ENCODE peak calls at places on chromosomes 6 and 20, in seven cellular contexts. C, V, Q, U, L, F and Y are unnamed samples.
A peak's percentile ranks its signal among the peaks of the same experiment; 100 is the strongest.

GRCh38 chr6:41488064-41488391 is 58.2 kb upstream of the FOXP4 start:
- DNase-seq in C (no peak), V (no peak), Q (no peak), U (peak; percentile 18), L (no peak), F (no peak), Y (no peak)

GRCh38 chr6:170445984-170446383 is 107.1 kb downstream of the PSMB1 start:
- DNase-seq in C (no peak), V (no peak), Q (no peak), U (no peak), L (no peak), F (no peak), Y (no peak)

GRCh38 chr6:87705070-87705691 is 3.1 kb upstream of the AKIRIN2 start:
- DNase-seq in C (no peak), V (no peak), Q (no peak), U (no peak), L (no peak), F (peak; percentile 38), Y (no peak)

GRCh38 chr6:20013485-20013884 is 176.3 kb downstream of the ID4 start:
- DNase-seq in C (no peak), V (no peak), Q (no peak), U (no peak), L (no peak), F (no peak), Y (no peak)

GRCh38 chr6:12077021-12077420 is 64.9 kb downstream of the HIVEP1 start:
- DNase-seq in C (no peak), V (no peak), Q (no peak), U (no peak), L (no peak), F (no peak), Y (no peak)

GRCh38 chr6:87396595-87397392 is 11.0 kb upstream of the CFAP206 start:
- DNase-seq in C (no peak), V (no peak), Q (peak; percentile 77), U (no peak), L (no peak), F (no peak), Y (no peak)

GRCh38 chr6:31476515-31477139 is 21.3 kb upstream of the MICB start:
- DNase-seq in C (no peak), V (no peak), Q (no peak), U (peak; percentile 42), L (no peak), F (no peak), Y (no peak)

GRCh38 chr6:128057541-128058335 is 156.9 kb upstream of the THEMIS start:
- DNase-seq in C (no peak), V (no peak), Q (no peak), U (no peak), L (no peak), F (no peak), Y (peak; percentile 48)

GRCh38 chr6:47366335-47366879 is 56.7 kb upstream of the TNFRSF21 start:
- DNase-seq in C (no peak), V (no peak), Q (no peak), U (no peak), L (no peak), F (peak; percentile 59), Y (peak; percentile 5)

DNA sequence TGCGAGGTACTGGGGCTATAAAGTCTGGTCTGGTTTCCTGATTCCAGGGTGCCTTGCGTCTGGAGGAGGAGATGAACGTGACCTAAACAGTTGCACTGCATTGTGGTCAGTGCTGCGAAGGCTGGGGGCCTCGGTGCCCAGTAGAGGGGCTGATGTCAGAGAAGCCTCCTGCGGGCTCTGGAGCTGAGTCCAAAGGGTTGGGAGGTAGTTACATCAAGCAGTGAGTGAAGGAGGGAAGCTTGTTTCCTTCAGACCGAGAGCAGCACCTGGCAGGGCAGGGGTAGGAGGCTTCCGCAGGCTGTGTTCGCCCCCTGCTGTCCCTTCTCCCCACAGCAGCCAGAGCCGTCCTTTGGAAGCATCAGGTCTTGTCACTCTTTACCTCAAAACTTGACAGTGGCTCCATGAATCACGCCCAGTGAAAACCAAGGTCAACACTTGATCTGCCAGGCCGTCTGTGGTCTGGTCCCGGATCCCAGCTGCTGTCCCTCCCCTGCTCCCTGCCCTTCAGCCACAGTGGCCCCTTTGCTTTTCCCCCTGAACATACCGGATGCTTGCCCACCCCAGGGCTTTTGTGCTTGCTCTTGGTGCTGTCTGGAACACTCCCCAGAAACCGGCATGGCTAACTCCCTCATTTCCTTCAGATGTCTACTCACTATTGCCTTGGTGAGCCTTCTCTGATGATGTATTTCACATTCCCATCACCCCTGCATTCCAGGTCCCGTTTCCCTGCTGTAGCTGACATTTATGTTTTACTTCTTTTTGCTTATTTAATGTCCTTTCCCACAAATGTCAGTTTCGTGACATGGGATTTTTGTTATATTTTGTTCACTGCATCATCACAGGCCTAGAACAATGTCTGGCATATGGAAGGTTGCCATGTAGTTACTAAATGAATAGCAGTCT is 7.0 kb downstream of the DYNLRB1 start:
- DNase-seq in C (no peak), V (no peak), Q (peak; percentile 83), U (peak; percentile 89), L (no peak), F (peak; percentile 44), Y (peak; percentile 88)
- H3K36me3 ChIP-seq in C (peaks cover 11% of the 10 kb centered on the region), V (peaks cover 25% of the 10 kb centered on the region), Q (peaks cover 20% of the 10 kb centered on the region), U (peaks cover 3% of the 10 kb centered on the region), L (peaks cover 28% of the 10 kb centered on the region), F (peaks cover 12% of the 10 kb centered on the region), Y (peaks cover 20% of the 10 kb centered on the region)

DNA sequence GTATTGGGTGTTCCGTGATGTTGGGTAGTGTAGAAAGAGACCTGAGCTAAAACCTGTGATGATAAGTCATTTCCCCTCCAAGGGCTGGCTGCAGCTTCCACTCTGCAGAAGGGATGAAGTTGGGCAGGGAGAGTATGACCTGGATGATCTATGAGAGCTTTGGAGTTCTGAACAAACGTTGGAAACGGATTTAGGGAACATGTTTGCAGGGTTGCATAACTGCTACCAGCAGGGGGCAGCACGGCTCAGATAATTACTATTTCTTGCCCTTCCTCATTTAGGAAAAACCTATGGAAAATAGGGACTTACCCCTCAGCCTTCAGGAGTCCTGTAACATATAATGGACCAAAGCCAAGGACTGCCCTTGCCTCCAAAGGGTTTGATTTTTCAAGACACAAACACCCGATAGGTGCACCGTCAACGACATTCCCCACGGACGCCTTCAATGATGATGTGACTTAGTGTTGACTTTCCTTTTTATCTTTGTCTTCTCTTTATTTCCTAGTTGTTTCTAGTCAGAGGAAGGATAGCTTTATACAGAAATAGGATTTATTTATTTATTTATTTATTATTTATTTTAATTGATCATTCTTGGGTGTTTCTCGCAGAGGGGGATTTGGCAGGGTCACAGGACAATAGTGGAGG is 164.9 kb upstream of the SASH1 start:
- DNase-seq in C (peak; percentile 25), V (peak; percentile 76), Q (peak; percentile 64), U (peak; percentile 72), L (peak; percentile 74), F (no peak), Y (peak; percentile 79)
- H3K4me1 ChIP-seq in C (no peaks in the 10 kb centered on the region), V (no peaks in the 10 kb centered on the region), Q (no peaks in the 10 kb centered on the region), U (peaks cover 1% of the 10 kb centered on the region), L (no peaks in the 10 kb centered on the region), F (no peaks in the 10 kb centered on the region), Y (no peaks in the 10 kb centered on the region)

DNA sequence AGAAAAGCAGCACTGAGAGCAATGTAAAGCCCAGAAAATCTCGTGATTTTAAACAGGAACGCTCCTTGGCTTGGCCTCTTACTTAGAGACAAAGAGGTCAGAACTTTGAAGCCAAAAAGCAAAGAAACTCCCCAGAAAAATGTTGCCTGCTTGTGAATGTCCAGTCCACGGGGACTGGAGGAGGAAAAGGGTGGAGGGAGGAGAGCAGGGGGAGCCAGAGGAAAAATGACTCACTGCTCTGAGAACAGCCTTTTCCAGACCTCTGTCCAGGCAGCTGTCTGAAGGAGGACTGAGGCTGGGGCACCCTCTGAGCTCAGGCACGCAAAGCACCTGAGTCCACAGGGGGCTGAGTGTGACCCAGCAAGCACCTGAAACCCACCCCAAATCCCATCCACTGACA is 64.7 kb downstream of the TRAM2 start:
- DNase-seq in C (no peak), V (peak; percentile 75), Q (no peak), U (no peak), L (peak; percentile 89), F (peak; percentile 60), Y (peak; percentile 94)
- H3K36me3 ChIP-seq in C (peaks cover 30% of the 10 kb centered on the region), V (peaks cover 37% of the 10 kb centered on the region), Q (peaks cover 15% of the 10 kb centered on the region), U (peaks cover 4% of the 10 kb centered on the region), L (peaks cover 27% of the 10 kb centered on the region), F (no peaks in the 10 kb centered on the region), Y (peaks cover 72% of the 10 kb centered on the region)

GRCh38 chr20:17898548-17898994 is 70.0 kb downstream of the SNX5 start:
- DNase-seq in C (peak; percentile 60), V (peak; percentile 87), Q (peak; percentile 80), U (peak; percentile 75), L (peak; percentile 90), F (peak; percentile 33), Y (peak; percentile 91)

GRCh38 chr20:17901971-17902370 is 66.6 kb downstream of the SNX5 start:
- DNase-seq in C (no peak), V (no peak), Q (no peak), U (no peak), L (peak; percentile 35), F (no peak), Y (no peak)

GRCh38 chr20:17902531-17903083 is 66.0 kb downstream of the SNX5 start:
- DNase-seq in C (no peak), V (no peak), Q (no peak), U (no peak), L (no peak), F (no peak), Y (no peak)

GRCh38 chr20:17905544-17905943 is 63.0 kb downstream of the SNX5 start:
- DNase-seq in C (no peak), V (no peak), Q (no peak), U (no peak), L (no peak), F (no peak), Y (no peak)

GRCh38 chr20:17904027-17904426 is 64.6 kb downstream of the SNX5 start:
- DNase-seq in C (no peak), V (no peak), Q (peak; percentile 61), U (no peak), L (no peak), F (no peak), Y (no peak)
- H3K4me1 ChIP-seq in C (no peaks in the 10 kb centered on the region), V (no peaks in the 10 kb centered on the region), Q (peaks cover 32% of the 10 kb centered on the region), U (no peaks in the 10 kb centered on the region), L (no peaks in the 10 kb centered on the region), F (no peaks in the 10 kb centered on the region), Y (no peaks in the 10 kb centered on the region)

DNA sequence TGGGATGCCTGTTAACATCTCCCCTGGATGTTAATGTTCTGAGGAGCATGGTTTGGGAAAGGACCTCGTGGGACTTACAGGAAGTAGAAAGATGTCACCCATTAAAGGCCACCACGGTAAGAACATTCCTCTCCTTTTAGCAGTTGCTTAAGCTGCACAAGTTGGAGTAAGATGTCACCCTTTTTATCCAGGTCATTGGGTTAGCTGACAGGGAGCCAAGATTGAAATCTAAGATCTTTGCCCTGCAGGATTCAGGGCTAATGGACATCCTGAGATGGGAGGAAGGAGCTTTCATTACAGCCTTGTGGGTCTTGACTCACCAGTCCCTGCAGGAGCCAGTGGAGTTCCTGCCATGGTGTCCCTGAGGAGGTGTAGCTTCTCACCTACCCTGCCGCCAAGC is 22.1 kb downstream of the PABPC1L start:
- DNase-seq in C (no peak), V (no peak), Q (no peak), U (no peak), L (no peak), F (peak; percentile 85), Y (no peak)
- H3K36me3 ChIP-seq in C (no peaks in the 10 kb centered on the region), V (peaks cover 8% of the 10 kb centered on the region), Q (peaks cover 11% of the 10 kb centered on the region), U (peaks cover 10% of the 10 kb centered on the region), L (no peaks in the 10 kb centered on the region), F (peaks cover 32% of the 10 kb centered on the region), Y (peaks cover 38% of the 10 kb centered on the region)